ENCODE peak calls at places on chromosomes 4 and X, in six cellular contexts. K, B, S, T, G and I are unnamed samples.

GRCh38 chrX:24117288-24117687 is 32.2 kb upstream of the ZFX start:
- DNase-seq in T (peak), B (peak), G (peak), S (peak), K (no peak), I (peak)

GRCh38 chr4:136329042-136329662 is 1203.1 kb downstream of the PCDH18 start:
- DNase-seq in B (peak), G (no peak), S (peak), T (no peak), K (no peak), I (no peak)

GRCh38 chr4:35604252-35604651 is 640.1 kb downstream of the ARAP2 start:
- DNase-seq in T (no peak), S (no peak), K (no peak), B (no peak), G (no peak), I (no peak)

GRCh38 chrX:78104447-78105176 is 564 bp downstream of the PGK1 start:
- DNase-seq in G (peak), B (peak), T (peak), S (peak), K (peak), I (peak)

GRCh38 chr4:113148925-113149324 is 99.5 kb downstream of the ANK2 start:
- DNase-seq in T (no peak), B (no peak), S (no peak), K (no peak), G (no peak), I (no peak)

GRCh38 chrX:106742831-106743230 is 16.3 kb downstream of the RNF128 start:
- DNase-seq in T (no peak), S (no peak), G (no peak), K (no peak), B (no peak), I (peak)

GRCh38 chr4:125938541-125938940 is 623.8 kb downstream of the FAT4 start:
- DNase-seq in B (no peak), T (no peak), G (peak), S (no peak), K (no peak), I (no peak)

GRCh38 chr4:878796-879729 is 53.1 kb downstream of the GAK start:
- DNase-seq in T (no peak), B (no peak), S (no peak), K (no peak), G (no peak), I (no peak)

GRCh38 chrX:1105671-1106419 is 106.6 kb downstream of the CRLF2 start:
- DNase-seq in T (no peak), K (no peak), G (no peak), B (no peak), S (no peak), I (no peak)

GRCh38 chr4:153593166-153593565 is 90.9 kb upstream of the TLR2 start:
- DNase-seq in T (no peak), B (no peak), S (no peak), G (no peak), K (no peak), I (no peak)

GRCh38 chr4:38925492-38926418 is 58.1 kb downstream of the FAM114A1 start:
- DNase-seq in G (no peak), S (no peak), B (no peak), K (no peak), T (no peak), I (no peak)

GRCh38 chrX:13770013-13770412 is 35.5 kb downstream of the OFD1 start:
- DNase-seq in K (no peak), S (no peak), B (no peak), G (no peak), T (no peak), I (no peak)

GRCh38 chr4:108060164-108060563 is 70.5 kb downstream of the HADH start:
- DNase-seq in S (peak), T (peak), B (peak), G (peak), K (no peak), I (peak)

GRCh38 chr4:21948347-21949072 is at the start of gene KCNIP4:
- DNase-seq in S (no peak), K (no peak), B (peak), G (no peak), T (peak), I (no peak)

GRCh38 chrX:41452972-41453371 is 5.8 kb downstream of the NYX start:
- DNase-seq in S (no peak), B (no peak), T (peak), G (peak), K (no peak), I (no peak)

GRCh38 chrX:153411255-153411987 is at the start of gene ZFP92:
- DNase-seq in T (no peak), S (no peak), G (no peak), K (no peak), B (no peak), I (no peak)

GRCh38 chrX:104156630-104157529 is at the start of gene SLC25A53:
- DNase-seq in B (peak), S (peak), G (peak), T (peak), K (peak), I (peak)

GRCh38 chr4:53501561-53501960 is 89.7 kb downstream of the LNX1 start:
- DNase-seq in T (no peak), K (no peak), B (no peak), G (no peak), S (no peak), I (no peak)

GRCh38 chr4:56730097-56730496 is 49.0 kb upstream of the HOPX start:
- DNase-seq in B (no peak), K (no peak), S (no peak), T (no peak), G (no peak), I (no peak)

GRCh38 chrX:103927030-103927429 is 35.4 kb upstream of the TMSB15B start:
- DNase-seq in K (no peak), T (no peak), G (no peak), S (no peak), B (no peak), I (no peak)

GRCh38 chr4:167234388-167234881 is at the start of gene SPOCK3:
- DNase-seq in T (peak), B (peak), K (peak), S (peak), G (no peak), I (peak)

GRCh38 chr4:8182858-8183725 is 16.0 kb upstream of the SH3TC1 start:
- DNase-seq in G (peak), K (peak), S (peak), B (peak), T (peak), I (peak)
- H3K4me3 ChIP-seq in G (no peak), K (no peak), S (no peak), B (no peak), T (no peak), I (no peak)

GRCh38 chr4:168865854-168866253 is 144.2 kb downstream of the CBR4 start:
- DNase-seq in B (no peak), G (no peak), T (no peak), K (no peak), S (no peak), I (no peak)

GRCh38 chr4:168866635-168867034 is 143.4 kb downstream of the CBR4 start:
- DNase-seq in B (no peak), G (no peak), K (no peak), S (no peak), T (no peak), I (no peak)

GRCh38 chr4:168863719-168864632 is 146.1 kb downstream of the CBR4 start:
- DNase-seq in S (no peak), B (no peak), G (no peak), K (no peak), T (no peak), I (no peak)

GRCh38 chr4:168867128-168867527 is 142.9 kb downstream of the CBR4 start:
- DNase-seq in K (no peak), B (no peak), G (no peak), S (no peak), T (no peak), I (no peak)

GRCh38 chr4:168864831-168865541 is 145.1 kb downstream of the CBR4 start:
- DNase-seq in G (no peak), T (no peak), K (no peak), S (no peak), B (peak), I (no peak)
- TF ChIP-seq CTCF in G (peak), T (peak), K (peak), S (no peak), B (peak), I (no peak)

GRCh38 chrX:33211356-33212254 is at the start of gene DMD:
- DNase-seq in S (no peak), G (no peak), K (peak), T (peak), B (peak), I (peak)
- H3K4me3 ChIP-seq in S (no peak), G (no peak), K (peak), T (peak), B (peak), I (no peak)

GRCh38 chr4:173192375-173193162 is 24.0 kb downstream of the GALNT7 start:
- DNase-seq in T (no peak), K (no peak), G (no peak), S (peak), B (no peak), I (no peak)
- TF ChIP-seq CTCF in T (peak), K (no peak), G (no peak), S (peak), B (no peak), I (peak)

GRCh38 chrX:15269618-15270521 is at the start of gene ASB9:
- DNase-seq in G (peak), K (peak), S (peak), T (peak), B (peak), I (peak)
- H3K4me3 ChIP-seq in G (peak), K (no peak), S (peak), T (no peak), B (peak), I (no peak)

DNA sequence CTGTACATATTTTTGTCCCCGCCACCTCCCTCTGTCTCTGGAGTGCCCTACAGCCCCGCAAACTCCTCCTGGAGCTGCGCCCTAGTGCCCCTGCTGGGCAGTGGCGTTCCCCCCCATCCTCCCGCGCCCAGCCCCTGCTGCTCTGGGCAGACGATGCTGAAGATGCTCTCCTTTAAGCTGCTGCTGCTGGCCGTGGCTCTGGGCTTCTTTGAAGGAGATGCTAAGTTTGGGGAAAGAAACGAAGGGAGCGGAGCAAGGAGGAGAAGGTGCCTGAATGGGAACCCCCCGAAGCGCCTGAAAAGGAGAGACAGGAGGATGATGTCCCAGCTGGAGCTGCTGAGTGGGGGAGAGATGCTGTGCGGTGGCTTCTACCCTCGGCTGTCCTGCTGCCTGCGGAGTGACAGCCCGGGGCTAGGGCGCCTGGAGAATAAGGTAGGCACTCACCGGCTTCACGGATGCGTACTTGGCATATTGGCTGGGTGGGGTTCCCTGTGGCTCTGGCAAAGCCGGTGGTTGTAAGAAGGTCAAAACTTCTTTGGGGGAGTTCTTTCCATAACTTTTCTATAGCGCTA is 653 bp downstream of the HHIP start:
- DNase-seq in G (no peak), K (no peak), T (peak), S (no peak), B (peak), I (no peak)
- TF ChIP-seq CTCF in G (no peak), K (no peak), T (peak), S (no peak), B (no peak), I (peak)